ENCODE peak calls at places on chromosomes 11 and 22, in ten cellular contexts. R is esophagus squamous epithelium, H is fibroblast of the aortic adventitia, W is D721Med, S is coronary artery, Q is A549, B is astrocyte of the spinal cord, X is RWPE1, G is sigmoid colon, U is cardiac fibroblast. A is an unnamed sample.

GRCh38 chr11:34364102-34364501 is 6.3 kb upstream of the ABTB2 start:
- DNase-seq in W (no peak), B (peak), S (no peak), R (no peak), Q (no peak), H (no peak), U (no peak), X (no peak), G (no peak), A (no peak)

GRCh38 chr22:29172216-29172615 is 33.5 kb upstream of the EMID1 start:
- DNase-seq in R (no peak), G (peak), W (no peak), H (no peak), U (no peak), B (no peak), S (peak), X (no peak), Q (no peak), A (no peak)

GRCh38 chr11:39806652-39807051 is 1652.8 kb downstream of the LRRC4C start:
- DNase-seq in W (no peak), U (no peak), X (peak), H (no peak), G (no peak), B (no peak), Q (no peak), R (no peak), S (no peak), A (no peak)

GRCh38 chr11:41836426-41836825 is 377.0 kb upstream of the LRRC4C start:
- DNase-seq in Q (no peak), U (peak), H (peak), X (no peak), R (no peak), B (no peak), G (no peak), W (no peak), S (no peak), A (no peak)

GRCh38 chr11:88041679-88042078 is 133.6 kb downstream of the RAB38 start:
- DNase-seq in B (no peak), W (no peak), Q (no peak), H (no peak), G (no peak), R (no peak), U (no peak), S (no peak), X (no peak), A (no peak)

GRCh38 chr11:83070044-83070877 is 1.4 kb downstream of the RAB30 start:
- DNase-seq in G (no peak), X (peak), U (peak), B (peak), H (peak), S (no peak), R (no peak), Q (no peak), W (no peak), A (no peak)

GRCh38 chr11:3202759-3203158 is 15.9 kb downstream of the MRGPRG start:
- DNase-seq in G (no peak), R (no peak), W (no peak), X (no peak), U (no peak), H (no peak), S (no peak), B (no peak), Q (no peak), A (no peak)

GRCh38 chr11:494761-495536 is 12.1 kb downstream of the RNH1 start:
- DNase-seq in W (no peak), H (no peak), Q (no peak), G (no peak), S (no peak), R (no peak), X (no peak), B (no peak), U (no peak), A (no peak)

GRCh38 chr22:33656808-33657628 is 263.3 kb downstream of the LARGE1 start:
- DNase-seq in R (no peak), H (peak), S (no peak), X (no peak), Q (no peak), G (no peak), B (no peak), U (no peak), W (no peak), A (no peak)

GRCh38 chr11:118625036-118625690 is 17.7 kb downstream of the PHLDB1 start:
- DNase-seq in B (no peak), S (no peak), H (no peak), R (no peak), W (no peak), Q (no peak), X (no peak), G (no peak), U (no peak), A (no peak)

DNA sequence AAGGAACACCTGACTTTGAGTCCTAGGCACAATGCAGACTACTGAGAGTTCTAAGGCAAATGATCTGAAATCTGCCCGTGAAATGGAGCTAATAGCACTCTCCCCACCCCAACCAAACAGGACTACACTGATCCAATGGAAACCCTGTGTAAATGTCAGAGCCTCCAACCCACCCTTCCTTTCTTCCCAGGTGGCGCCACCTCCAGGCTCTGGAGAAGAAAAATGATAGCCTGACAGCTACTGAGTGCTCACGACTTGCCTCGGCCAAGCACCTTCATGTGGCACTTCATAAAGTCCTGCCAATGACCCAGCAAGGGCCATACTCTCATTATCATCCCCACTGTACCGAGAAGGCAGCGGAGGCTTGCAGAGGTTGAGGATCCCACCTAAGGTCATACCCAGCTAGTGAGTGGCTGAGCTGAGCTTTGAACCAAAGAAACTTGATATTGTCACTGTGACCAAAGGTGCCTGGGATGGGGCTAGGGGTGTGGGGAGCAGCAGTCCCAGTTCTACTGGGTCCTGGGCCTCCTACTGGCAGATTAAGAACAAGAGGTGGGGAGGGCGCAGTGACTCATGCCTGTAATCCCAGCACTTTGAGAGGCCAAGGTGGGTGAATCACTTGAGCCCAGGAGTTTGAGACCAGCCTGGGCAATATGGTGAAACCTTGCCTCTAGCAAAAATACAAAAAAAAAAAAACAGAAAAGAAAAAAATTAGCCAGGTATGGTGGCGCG is 20.5 kb downstream of the TST start:
- DNase-seq in R (no peak), G (no peak), X (peak), Q (no peak), U (no peak), W (no peak), B (no peak), S (no peak), H (peak), A (no peak)
- TF ChIP-seq CTCF in R (peak), G (no peak), X (no peak), Q (no peak), U (no peak), W (peak), B (no peak), S (no peak), H (no peak), A (no peak)

GRCh38 chr11:7851391-7851790 is 54.6 kb upstream of the OR5P2 start:
- DNase-seq in G (no peak), H (no peak), S (no peak), B (no peak), R (no peak), X (no peak), U (no peak), W (no peak), Q (no peak), A (no peak)
- TF ChIP-seq CTCF in G (no peak), H (no peak), S (no peak), B (no peak), R (no peak), X (no peak), U (no peak), W (peak), Q (no peak), A (no peak)

DNA sequence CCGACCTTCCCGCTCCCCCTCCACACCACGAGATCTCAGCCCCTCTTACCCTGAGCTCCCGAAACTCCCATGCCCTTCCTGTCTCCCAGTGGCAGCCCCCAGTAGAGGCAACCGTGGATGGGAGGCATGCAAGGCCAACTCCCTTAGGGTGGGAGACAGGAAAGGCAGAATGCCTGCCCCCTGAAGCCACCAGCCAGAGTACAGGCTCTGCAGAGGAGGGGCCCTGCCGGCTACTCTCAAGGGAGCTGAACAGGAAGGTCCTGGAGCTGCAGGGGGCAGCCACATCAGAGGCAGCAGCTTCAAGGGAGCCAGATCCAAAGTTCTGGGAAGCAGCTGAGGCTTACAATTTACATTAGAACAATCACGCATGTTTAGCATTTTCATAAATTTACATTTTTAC is 38.3 kb downstream of the PDE2A start:
- DNase-seq in Q (no peak), X (no peak), S (no peak), U (no peak), G (no peak), B (no peak), W (no peak), R (no peak), H (no peak), A (no peak)
- TF ChIP-seq CTCF in Q (no peak), X (no peak), S (no peak), U (no peak), G (no peak), B (no peak), W (no peak), R (no peak), H (no peak), A (no peak)

DNA sequence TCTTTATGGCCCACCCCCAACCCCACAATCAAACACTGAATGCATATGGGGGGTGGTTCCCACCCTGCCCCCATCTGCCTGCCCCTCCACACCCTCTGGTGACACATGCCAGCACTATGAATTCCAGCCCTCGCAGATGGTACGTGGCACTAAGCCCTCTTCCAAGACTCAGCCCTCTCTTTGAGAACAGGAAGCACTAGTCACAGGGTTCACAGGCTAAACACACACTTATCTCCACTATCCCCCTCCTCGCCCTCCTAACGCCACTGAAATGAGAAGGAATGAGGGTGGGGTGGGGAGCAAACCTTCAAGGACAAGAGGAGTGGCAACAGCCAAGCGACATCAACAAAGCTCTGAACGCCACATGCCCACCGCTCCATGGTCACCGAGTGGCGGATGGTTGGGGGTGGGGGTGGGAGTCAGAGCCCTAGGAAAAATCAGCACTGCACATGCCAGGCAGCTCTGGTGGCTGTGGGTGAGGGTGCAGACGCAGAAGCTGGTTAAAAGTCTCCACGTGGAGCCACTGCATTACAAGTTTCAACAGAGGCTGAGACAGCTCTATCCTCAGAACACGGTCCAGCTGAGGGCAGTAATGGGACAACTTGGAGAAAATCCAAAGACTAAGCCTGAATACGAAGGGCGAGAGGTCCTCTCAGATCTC is 33.6 kb downstream of the TMEM184B start:
- DNase-seq in X (peak), R (no peak), S (peak), H (peak), Q (peak), W (no peak), B (peak), U (peak), G (no peak), A (no peak)
- TF ChIP-seq CTCF in X (peak), R (peak), S (peak), H (peak), Q (peak), W (peak), B (peak), U (peak), G (no peak), A (no peak)

GRCh38 chr11:114317738-114318137 is 21.5 kb downstream of the NNMT start:
- DNase-seq in X (no peak), W (no peak), G (no peak), U (peak), Q (no peak), S (no peak), R (no peak), B (peak), H (peak), A (peak)
- TF ChIP-seq CTCF in X (peak), W (peak), G (no peak), U (peak), Q (peak), S (no peak), R (peak), B (peak), H (peak), A (no peak)

A was measured in endothelial cell.